ENCODE peak calls at places on chromosomes 5 and 9, in seven cellular contexts. F is fibroblast of lung; Q is psoas muscle; R is fibroblast of mammary gland; H is CD8-positive, alpha-beta T cell; Z is K562; W is A673. N is an unnamed sample.
A peak's percentile ranks its signal among the peaks of the same experiment; 100 is the strongest.

GRCh38 chr5:32311404-32312193 is 1.1 kb downstream of the MTMR12 start:
- DNase-seq in H (no peak), R (peak; percentile 37), Z (no peak), F (no peak), W (peak; percentile 36), Q (no peak), N (peak; percentile 20)

GRCh38 chr5:179615203-179615602 is 8.3 kb downstream of the HNRNPH1 start:
- DNase-seq in F (peak; percentile 40), W (no peak), R (no peak), H (no peak), Z (no peak), Q (no peak), N (no peak)

GRCh38 chr5:170522211-170523128 is 18.6 kb downstream of the KCNIP1 start:
- DNase-seq in Q (no peak), F (no peak), Z (no peak), W (peak; percentile 48), R (peak; percentile 18), H (no peak), N (peak; percentile 51)

GRCh38 chr9:98706651-98707103 is 2.1 kb downstream of the GABBR2 start:
- DNase-seq in R (peak; percentile 27), H (no peak), Q (no peak), Z (no peak), W (no peak), F (peak; percentile 40), N (peak; percentile 25)

GRCh38 chr5:148809781-148810524 is 16.5 kb upstream of the ADRB2 start:
- DNase-seq in F (peak; percentile 72), Q (no peak), W (no peak), Z (no peak), R (no peak), H (no peak), N (no peak)

GRCh38 chr9:4099961-4100360 is 199.9 kb downstream of the GLIS3 start:
- DNase-seq in H (no peak), F (peak; percentile 68), Z (no peak), Q (no peak), R (peak; percentile 88), W (no peak), N (no peak)

GRCh38 chr5:98563885-98564653 is 209.4 kb upstream of the RGMB start:
- DNase-seq in Z (no peak), W (no peak), Q (no peak), F (peak; percentile 47), R (peak; percentile 30), H (no peak), N (no peak)

GRCh38 chr9:128713941-128714573 is 9.9 kb downstream of the ZDHHC12 start:
- DNase-seq in Q (peak; percentile 7), R (no peak), Z (no peak), W (no peak), F (no peak), H (no peak), N (no peak)

GRCh38 chr9:113955076-113955752 is 79.1 kb downstream of the ZNF618 start:
- DNase-seq in F (peak; percentile 91), R (peak; percentile 82), Z (no peak), H (no peak), Q (no peak), W (peak; percentile 41), N (no peak)

GRCh38 chr9:93464876-93465275 is 11.5 kb upstream of the FAM120AOS start:
- DNase-seq in W (peak; percentile 17), F (no peak), H (no peak), Z (no peak), Q (no peak), R (no peak), N (no peak)

GRCh38 chr5:97427235-97427634 is 244.2 kb upstream of the RIOK2 start:
- DNase-seq in Z (no peak), W (no peak), H (no peak), Q (no peak), F (no peak), R (no peak), N (no peak)

GRCh38 chr5:54743997-54744788 is 226.6 kb downstream of the SNX18 start:
- DNase-seq in Z (peak; percentile 67), F (peak; percentile 99), Q (no peak), W (peak; percentile 74), R (peak; percentile 96), H (peak; percentile 57), N (peak; percentile 94)

GRCh38 chr5:149257875-149258705 is 13.6 kb upstream of the AFAP1L1 start:
- DNase-seq in Z (no peak), H (no peak), R (peak; percentile 57), F (peak; percentile 48), Q (no peak), W (no peak), N (peak; percentile 47)

GRCh38 chr5:126433708-126434107 is 10.5 kb downstream of the GRAMD2B start:
- DNase-seq in H (no peak), F (no peak), W (no peak), Z (no peak), R (peak; percentile 69), Q (no peak), N (peak; percentile 58)

GRCh38 chr5:44387911-44388310 is 1.3 kb downstream of the FGF10 start:
- DNase-seq in W (no peak), F (no peak), Q (no peak), Z (no peak), R (no peak), H (no peak), N (no peak)

GRCh38 chr5:56608216-56608925 is 207.0 kb upstream of the MAP3K1 start:
- DNase-seq in Z (no peak), R (no peak), F (no peak), H (no peak), Q (no peak), W (no peak), N (no peak)

GRCh38 chr5:154358410-154359221 is 87.2 kb upstream of the SAP30L start:
- DNase-seq in Q (no peak), H (no peak), R (no peak), F (peak; percentile 50), Z (no peak), W (no peak), N (no peak)

GRCh38 chr5:139960723-139961383 is 82.2 kb downstream of the NRG2 start:
- DNase-seq in Q (no peak), F (no peak), H (no peak), Z (no peak), R (no peak), W (no peak), N (no peak)

GRCh38 chr9:134663753-134664415 is 22.3 kb downstream of the COL5A1 start:
- DNase-seq in Q (peak; percentile 11), Z (no peak), W (no peak), H (no peak), F (no peak), R (peak; percentile 63), N (no peak)

GRCh38 chr9:133958756-133959155 is 33.4 kb downstream of the VAV2 start:
- DNase-seq in H (no peak), R (no peak), W (no peak), Z (no peak), Q (no peak), F (no peak), N (peak; percentile 33)

GRCh38 chr9:26786571-26786970 is 106.0 kb downstream of the CAAP1 start:
- DNase-seq in Z (no peak), W (peak; percentile 4), Q (no peak), F (no peak), R (no peak), H (no peak), N (no peak)

GRCh38 chr9:116286287-116286686 is 132.7 kb downstream of the PAPPA start:
- DNase-seq in Z (no peak), F (peak; percentile 15), R (no peak), W (peak; percentile 65), H (no peak), Q (no peak), N (no peak)

GRCh38 chr5:100697970-100698369 is 162.8 kb downstream of the FAM174A start:
- DNase-seq in R (no peak), Z (no peak), W (no peak), Q (no peak), H (no peak), F (no peak), N (no peak)
- TF ChIP-seq CTCF in R (peak; percentile 12), Z (no peak), W (peak; percentile 49), Q (no peak), H (no peak), F (peak; percentile 28), N (peak; percentile 18)

GRCh38 chr5:9776525-9776924 is 146.4 kb upstream of the TAS2R1 start:
- DNase-seq in H (no peak), W (no peak), Q (no peak), F (no peak), Z (no peak), R (no peak), N (peak; percentile 42)
- H3K4me3 ChIP-seq in H (no peak overlapping the region), W (no peak overlapping the region), Q (no peak overlapping the region), F (no peak overlapping the region), Z (no peak overlapping the region), R (no peak overlapping the region), N (no peak overlapping the region)

GRCh38 chr9:109320338-109320733 is 523 bp downstream of the EPB41L4B start:
- DNase-seq in H (no peak), F (no peak), R (no peak), Z (peak; percentile 63), Q (peak; percentile 11), W (no peak), N (no peak)

GRCh38 chr9:109320734-109321448 is at the start of gene EPB41L4B:
- DNase-seq in Q (peak; percentile 86), R (peak; percentile 56), W (peak; percentile 73), F (peak; percentile 71), Z (peak; percentile 95), H (peak; percentile 85), N (peak; percentile 94)

GRCh38 chr9:109319072-109319630 is 1.7 kb downstream of the EPB41L4B start:
- DNase-seq in Z (no peak), W (no peak), H (no peak), Q (no peak), F (no peak), R (no peak), N (peak; percentile 47)

GRCh38 chr9:109317979-109318671 is 2.7 kb downstream of the EPB41L4B start:
- DNase-seq in W (no peak), Z (no peak), H (no peak), Q (no peak), R (no peak), F (no peak), N (peak; percentile 94)

GRCh38 chr9:109319631-109320233 is 1.1 kb downstream of the EPB41L4B start:
- DNase-seq in R (no peak), H (no peak), Z (no peak), F (no peak), W (no peak), Q (peak; percentile 16), N (no peak)
- TF ChIP-seq CTCF in R (no peak), H (no peak), Z (no peak), F (no peak), W (no peak), Q (no peak), N (no peak)

DNA sequence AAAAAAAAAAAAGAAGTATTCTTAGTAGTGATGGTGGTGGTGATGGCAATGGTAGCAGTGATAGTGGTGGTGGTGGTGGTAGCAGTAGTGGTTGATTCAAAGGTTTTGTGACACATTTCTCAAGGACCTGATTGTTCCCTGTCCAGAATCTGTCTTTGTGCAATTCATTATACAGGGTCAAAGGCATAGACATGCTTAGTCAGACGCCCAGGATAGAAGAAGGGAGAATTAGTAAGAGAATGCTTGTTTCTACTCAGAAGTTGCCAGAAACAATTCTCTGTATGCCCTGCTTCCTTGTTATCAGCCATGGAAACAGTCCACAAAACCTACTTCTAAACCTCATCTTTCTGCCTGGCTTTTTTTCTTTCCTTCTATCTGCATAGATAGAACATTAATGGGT is 89.4 kb downstream of the SLC44A1 start:
- DNase-seq in Q (no peak), F (no peak), R (peak; percentile 76), Z (no peak), W (no peak), H (no peak), N (no peak)
- H3K4me3 ChIP-seq in Q (no peak overlapping the region), F (no peak overlapping the region), R (no peak overlapping the region), Z (no peak overlapping the region), W (no peak overlapping the region), H (no peak overlapping the region), N (no peak overlapping the region)